ENCODE peak calls at places on chromosomes 13 and 19, in seven cellular contexts. Z, A, N, X, E, L and U are unnamed samples.

GRCh38 chr13:99124695-99125334 is 75.8 kb upstream of the UBAC2 start:
- DNase-seq in Z (no peak), A (no peak), N (no peak), X (no peak), E (no peak), L (no peak), U (no peak)

GRCh38 chr19:3062165-3063105 is at the start of gene TLE5:
- DNase-seq in Z (peak), A (peak), N (peak), X (no peak), E (peak), L (peak), U (peak)

GRCh38 chr19:35110974-35111373 is 4.6 kb upstream of the FXYD3 start:
- DNase-seq in Z (no peak), A (no peak), N (no peak), X (no peak), E (no peak), L (no peak), U (no peak)

GRCh38 chr13:105139380-105140285 is 1395.8 kb downstream of the EFNB2 start:
- DNase-seq in Z (peak), A (peak), N (no peak), X (peak), E (peak), L (no peak), U (no peak)

GRCh38 chr13:48000559-48001126 is 430 bp downstream of the SUCLA2 start:
- DNase-seq in Z (peak), A (peak), N (no peak), X (no peak), E (peak), L (no peak), U (no peak)

GRCh38 chr19:15181394-15181793 is 19.4 kb downstream of the NOTCH3 start:
- DNase-seq in Z (no peak), A (no peak), N (no peak), X (no peak), E (no peak), L (no peak), U (no peak)

GRCh38 chr19:34118879-34119748 is 53.2 kb upstream of the LSM14A start:
- DNase-seq in Z (no peak), A (no peak), N (no peak), X (no peak), E (no peak), L (no peak), U (no peak)

GRCh38 chr13:37011002-37011401 is 10.4 kb downstream of the EXOSC8 start:
- DNase-seq in Z (no peak), A (no peak), N (no peak), X (no peak), E (no peak), L (no peak), U (no peak)

GRCh38 chr19:54364775-54365257 is at the start of gene LAIR1:
- DNase-seq in Z (peak), A (no peak), N (no peak), X (no peak), E (peak), L (no peak), U (peak)

GRCh38 chr13:42947925-42948324 is 44.1 kb downstream of the EPSTI1 start:
- DNase-seq in Z (no peak), A (no peak), N (no peak), X (no peak), E (no peak), L (no peak), U (peak)

GRCh38 chr13:52809310-52809769 is 39.1 kb downstream of the PCDH8 start:
- DNase-seq in Z (peak), A (no peak), N (peak), X (no peak), E (peak), L (peak), U (no peak)

GRCh38 chr19:42528354-42529247 is at the start of gene CEACAM1:
- DNase-seq in Z (peak), A (no peak), N (no peak), X (no peak), E (peak), L (peak), U (peak)

GRCh38 chr13:52454459-52454824 is 836 bp upstream of the CKAP2 start:
- DNase-seq in Z (peak), A (no peak), N (peak), X (no peak), E (no peak), L (no peak), U (no peak)

GRCh38 chr13:39531646-39532045 is 71.3 kb downstream of the LHFPL6 start:
- DNase-seq in Z (no peak), A (no peak), N (no peak), X (no peak), E (no peak), L (no peak), U (no peak)

GRCh38 chr19:34574704-34575103 is 93.1 kb downstream of the WTIP start:
- DNase-seq in Z (no peak), A (no peak), N (no peak), X (no peak), E (no peak), L (no peak), U (no peak)

GRCh38 chr13:47159853-47160550 is 263.1 kb upstream of the HTR2A start:
- DNase-seq in Z (no peak), A (no peak), N (no peak), X (no peak), E (no peak), L (no peak), U (no peak)

GRCh38 chr19:16259385-16260159 is 61.9 kb downstream of the AP1M1 start:
- DNase-seq in Z (peak), A (no peak), N (no peak), X (no peak), E (no peak), L (no peak), U (peak)

GRCh38 chr19:19098084-19098702 is 34.4 kb downstream of the SLC25A42 start:
- DNase-seq in Z (no peak), A (no peak), N (no peak), X (no peak), E (no peak), L (no peak), U (no peak)

GRCh38 chr19:32018014-32018413 is 327.4 kb upstream of the ZNF507 start:
- DNase-seq in Z (peak), A (peak), N (no peak), X (no peak), E (no peak), L (peak), U (no peak)
- TF ChIP-seq EP300 in Z (peak), A (peak), N (no peak), X (no peak), E (no peak), L (no peak), U (no peak)

GRCh38 chr19:46625731-46626130 is 842 bp upstream of the PTGIR start:
- DNase-seq in Z (no peak), A (no peak), N (no peak), X (no peak), E (no peak), L (no peak), U (no peak)

GRCh38 chr19:46623915-46624502 is 880 bp downstream of the PTGIR start:
- DNase-seq in Z (no peak), A (no peak), N (no peak), X (no peak), E (no peak), L (no peak), U (no peak)

GRCh38 chr19:46622118-46622446 is 2.8 kb downstream of the PTGIR start:
- DNase-seq in Z (no peak), A (no peak), N (peak), X (no peak), E (no peak), L (no peak), U (no peak)

GRCh38 chr19:46626441-46626840 is 1.6 kb upstream of the PTGIR start:
- DNase-seq in Z (no peak), A (no peak), N (peak), X (no peak), E (no peak), L (no peak), U (no peak)

GRCh38 chr19:46624958-46625661 is at the start of gene PTGIR:
- DNase-seq in Z (peak), A (peak), N (peak), X (peak), E (no peak), L (no peak), U (no peak)
- H3K4me3 ChIP-seq in Z (no peak), A (peak), N (peak), X (peak), E (peak), L (no peak), U (peak)

GRCh38 chr19:1850809-1851544 is 2.7 kb upstream of the REXO1 start:
- DNase-seq in Z (no peak), A (no peak), N (no peak), X (no peak), E (no peak), L (no peak), U (no peak)
- TF ChIP-seq POLR2AphosphoS5 in Z (no peak), A (no peak), N (no peak), X (no peak), E (no peak), L (no peak), U (no peak)

GRCh38 chr19:49689133-49690072 is at the start of gene ADM5:
- DNase-seq in Z (peak), A (no peak), N (peak), X (no peak), E (peak), L (peak), U (peak)

GRCh38 chr19:49692102-49692599 is 1.2 kb downstream of the CPT1C start:
- DNase-seq in Z (no peak), A (no peak), N (peak), X (no peak), E (no peak), L (no peak), U (no peak)

GRCh38 chr19:49691243-49692101 is 556 bp downstream of the CPT1C start:
- DNase-seq in Z (no peak), A (no peak), N (peak), X (no peak), E (no peak), L (peak), U (no peak)

GRCh38 chr19:49690073-49690655 is 752 bp upstream of the CPT1C start:
- DNase-seq in Z (no peak), A (no peak), N (no peak), X (no peak), E (no peak), L (no peak), U (no peak)

GRCh38 chr19:49690656-49691242 is at the start of gene CPT1C:
- DNase-seq in Z (peak), A (peak), N (peak), X (peak), E (peak), L (peak), U (no peak)
- TF ChIP-seq EP300 in Z (no peak), A (no peak), N (no peak), X (no peak), E (no peak), L (no peak), U (no peak)

GRCh38 chr19:10074153-10074552 is 12.0 kb upstream of the SHFL start:
- DNase-seq in Z (no peak), A (no peak), N (no peak), X (no peak), E (no peak), L (no peak), U (no peak)
- H3K4me3 ChIP-seq in Z (no peak), A (no peak), N (no peak), X (no peak), E (no peak), L (no peak), U (no peak)

GRCh38 chr19:13094285-13094595 is 8.4 kb downstream of the LYL1 start:
- DNase-seq in Z (no peak), A (peak), N (peak), X (no peak), E (no peak), L (no peak), U (no peak)

GRCh38 chr19:13096968-13097330 is 5.7 kb downstream of the LYL1 start:
- DNase-seq in Z (no peak), A (no peak), N (no peak), X (no peak), E (no peak), L (no peak), U (no peak)

GRCh38 chr19:13094771-13095392 is 7.8 kb downstream of the LYL1 start:
- DNase-seq in Z (no peak), A (no peak), N (peak), X (no peak), E (no peak), L (peak), U (no peak)

GRCh38 chr19:13095934-13096890 is 6.4 kb downstream of the LYL1 start:
- DNase-seq in Z (no peak), A (peak), N (peak), X (no peak), E (no peak), L (peak), U (peak)

DNA sequence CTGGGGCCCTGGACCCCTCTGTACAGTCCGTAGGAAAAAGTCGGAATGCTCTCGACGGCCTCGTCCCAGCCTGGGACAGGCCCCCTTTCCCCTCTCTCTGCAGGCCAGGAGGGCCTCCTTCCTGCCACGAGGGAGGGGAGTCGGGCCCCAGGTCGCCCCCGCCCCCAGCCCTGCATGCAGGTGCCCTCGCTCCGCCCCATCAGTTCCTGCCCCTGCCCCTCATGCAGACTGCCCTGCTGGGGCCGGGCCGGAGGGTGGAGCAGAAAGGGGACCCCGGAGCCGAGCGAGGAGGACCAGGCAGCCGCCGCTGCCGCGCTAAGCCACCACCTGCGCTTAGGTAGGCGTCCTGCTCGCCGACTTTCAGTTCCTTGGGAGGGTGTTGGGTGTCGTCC is 7.3 kb downstream of the LYL1 start:
- DNase-seq in Z (no peak), A (no peak), N (no peak), X (no peak), E (no peak), L (no peak), U (peak)
- TF ChIP-seq POLR2AphosphoS5 in Z (no peak), A (no peak), N (no peak), X (no peak), E (no peak), L (no peak), U (no peak)

DNA sequence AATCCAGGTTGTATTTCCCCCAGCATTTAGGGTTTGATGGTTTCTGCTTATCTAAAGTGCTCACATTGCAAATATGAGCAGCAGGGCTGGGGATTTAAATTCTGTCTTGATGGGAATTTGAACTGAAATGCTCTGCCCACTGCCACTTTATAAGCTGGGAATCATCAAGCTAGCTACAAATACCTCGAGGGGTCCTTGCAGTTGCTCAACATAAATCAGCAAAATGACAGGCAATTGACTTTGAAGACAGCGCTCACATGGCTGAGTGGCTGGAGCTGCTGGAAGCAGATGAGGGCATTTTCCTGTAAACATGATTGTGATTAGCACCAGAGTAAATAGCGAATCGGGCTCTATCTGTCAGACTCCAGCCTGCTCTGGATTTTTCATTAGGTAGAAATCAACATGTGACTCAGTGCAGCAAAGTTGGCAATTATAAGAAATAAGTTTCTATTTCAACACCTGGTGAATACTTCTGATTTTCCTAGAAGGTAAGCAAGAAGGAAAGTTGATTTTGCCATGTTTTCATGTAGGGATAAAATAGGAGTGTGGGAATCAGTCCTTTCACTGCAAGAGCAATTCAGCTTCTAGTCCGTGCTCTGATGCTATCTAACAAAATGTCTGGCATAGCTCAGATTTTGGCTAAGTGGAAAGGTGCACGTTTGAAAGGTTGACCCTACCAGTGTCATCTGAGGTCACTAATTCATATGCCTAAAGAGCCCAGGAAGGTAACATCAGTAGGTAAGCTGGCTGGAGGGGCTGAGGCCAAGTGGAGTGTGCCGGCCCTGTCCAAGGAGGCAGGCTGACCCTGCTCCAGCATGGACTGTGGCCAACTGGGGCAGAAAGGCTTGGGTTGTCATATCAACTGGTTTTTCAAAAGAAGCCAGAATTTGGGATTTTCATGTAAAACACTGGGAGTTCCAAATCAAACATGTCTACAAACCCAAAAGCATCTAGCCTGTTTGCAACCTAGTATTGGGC is 39.1 kb upstream of the MEDAG start:
- DNase-seq in Z (no peak), A (no peak), N (peak), X (no peak), E (no peak), L (no peak), U (no peak)
- TF ChIP-seq EP300 in Z (no peak), A (no peak), N (no peak), X (no peak), E (no peak), L (no peak), U (no peak)